ENCODE peak calls at places on chromosomes 4 and X, in eight cellular contexts. U is cardiac muscle cell; C is pancreas; V is CD4-positive, alpha-beta memory T cell; Z is dorsolateral prefrontal cortex; X is substantia nigra; M is CD8-positive, alpha-beta T cell; W is RWPE1. L is an unnamed sample.

GRCh38 chrX:39518451-39519212 is 579.1 kb downstream of the BCOR start:
- DNase-seq in U (peak), C (no peak), V (no peak), Z (no peak), X (peak), M (no peak), W (no peak), L (no peak)

GRCh38 chrX:130091976-130092522 is 18.2 kb downstream of the ELF4 start:
- DNase-seq in U (no peak), C (no peak), V (peak), Z (no peak), X (no peak), M (peak), W (no peak), L (peak)

GRCh38 chrX:20306668-20307067 is 40.0 kb upstream of the RPS6KA3 start:
- DNase-seq in U (no peak), C (no peak), V (no peak), Z (no peak), X (no peak), M (no peak), W (no peak), L (no peak)

GRCh38 chr4:84578540-84579409 is 4.2 kb upstream of the CDS1 start:
- DNase-seq in U (peak), C (no peak), V (peak), Z (no peak), X (no peak), M (no peak), W (peak), L (peak)

GRCh38 chrX:17078031-17078730 is 131.7 kb downstream of the REPS2 start:
- DNase-seq in U (no peak), C (no peak), V (no peak), Z (no peak), X (no peak), M (no peak), W (no peak), L (no peak)

GRCh38 chrX:110432831-110433230 is 74.2 kb downstream of the RTL9 start:
- DNase-seq in U (peak), C (no peak), V (no peak), Z (no peak), X (no peak), M (no peak), W (no peak), L (no peak)

GRCh38 chr4:174154455-174154854 is 129.0 kb downstream of the FBXO8 start:
- DNase-seq in U (no peak), C (no peak), V (no peak), Z (no peak), X (no peak), M (no peak), W (peak), L (peak)

GRCh38 chrX:93673869-93674271 is at the start of gene FAM133A:
- DNase-seq in U (peak), C (no peak), V (no peak), Z (no peak), X (no peak), M (no peak), W (peak), L (peak)

GRCh38 chr4:148955926-148956325 is 513.7 kb upstream of the NR3C2 start:
- DNase-seq in U (no peak), C (no peak), V (no peak), Z (no peak), X (no peak), M (no peak), W (peak), L (no peak)

GRCh38 chr4:98470831-98471230 is 187.6 kb downstream of the TSPAN5 start:
- DNase-seq in U (no peak), C (no peak), V (no peak), Z (no peak), X (no peak), M (no peak), W (no peak), L (no peak)
- H3K27ac ChIP-seq in U (no peak), C (no peak), V (no peak), Z (no peak), X (no peak), M (no peak), W (no peak), L (no peak)

GRCh38 chr4:100797791-100798190 is 280.0 kb upstream of the EMCN start:
- DNase-seq in U (no peak), C (no peak), V (no peak), Z (no peak), X (no peak), M (no peak), W (no peak), L (no peak)
- H3K27ac ChIP-seq in U (no peak), C (no peak), V (no peak), Z (no peak), X (no peak), M (no peak), W (no peak), L (no peak)

DNA sequence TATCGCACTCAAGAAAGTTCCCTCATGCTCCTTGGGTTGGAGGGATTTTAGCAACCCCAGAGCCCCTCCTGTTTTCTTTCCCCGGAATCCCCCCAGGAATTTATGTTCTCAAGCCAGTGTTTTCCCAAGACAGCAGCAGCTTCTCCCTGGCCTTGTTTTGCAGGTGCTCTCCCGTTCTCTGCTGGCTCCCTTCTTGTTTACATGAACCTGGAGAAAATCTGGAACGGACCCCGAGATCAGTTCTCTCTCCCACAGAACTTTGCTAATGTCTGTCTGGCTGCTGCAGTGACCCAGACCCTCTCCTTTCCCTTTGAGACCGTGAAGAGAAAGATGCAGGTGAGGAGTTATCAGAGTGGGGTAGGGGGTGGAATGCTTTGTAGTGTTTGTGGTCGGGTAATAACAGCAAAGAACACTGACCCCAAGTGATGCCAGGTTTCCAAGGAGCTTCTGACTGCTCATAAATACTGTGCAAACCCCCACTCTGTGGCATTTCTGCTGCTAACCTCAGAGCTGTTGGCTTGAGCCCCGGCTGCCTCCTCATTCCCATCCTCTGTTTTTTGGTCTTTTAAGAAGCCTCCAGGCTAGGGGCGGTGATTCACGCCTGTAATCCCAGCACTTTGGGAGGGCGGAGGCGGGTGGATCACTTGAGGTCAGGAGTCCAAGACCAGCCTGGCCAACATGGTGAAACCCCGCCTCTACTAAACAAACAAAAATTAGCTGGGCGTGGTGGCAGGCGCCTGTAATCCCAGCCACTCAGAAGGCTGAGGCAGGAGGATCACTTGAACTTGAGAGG is 11.1 kb downstream of the SLC25A43 start:
- DNase-seq in U (no peak), C (peak), V (no peak), Z (no peak), X (no peak), M (no peak), W (peak), L (peak)
- H3K27ac ChIP-seq in U (no peak), C (no peak), V (no peak), Z (no peak), X (no peak), M (no peak), W (peak), L (peak)

DNA sequence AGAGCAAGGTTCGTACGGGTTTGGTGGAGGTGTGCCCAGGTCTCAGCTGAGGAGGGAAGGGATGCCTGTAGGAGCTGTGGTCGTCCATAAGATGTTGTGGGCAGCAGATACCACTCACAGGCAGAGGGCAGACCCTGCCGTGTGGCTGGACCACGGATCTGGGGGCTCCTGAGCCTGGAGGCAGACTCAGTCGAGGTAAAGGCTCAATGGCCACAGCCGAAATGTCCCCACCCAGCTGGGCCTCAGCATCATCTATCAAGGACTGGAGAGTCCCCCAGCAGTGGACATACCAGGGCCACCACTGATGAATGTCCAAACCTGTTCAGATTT is 98.5 kb downstream of the DHRSX start:
- DNase-seq in U (no peak), C (no peak), V (no peak), Z (no peak), X (no peak), M (no peak), W (no peak), L (no peak)
- H3K27ac ChIP-seq in U (peak), C (peak), V (no peak), Z (no peak), X (no peak), M (no peak), W (peak), L (peak)

DNA sequence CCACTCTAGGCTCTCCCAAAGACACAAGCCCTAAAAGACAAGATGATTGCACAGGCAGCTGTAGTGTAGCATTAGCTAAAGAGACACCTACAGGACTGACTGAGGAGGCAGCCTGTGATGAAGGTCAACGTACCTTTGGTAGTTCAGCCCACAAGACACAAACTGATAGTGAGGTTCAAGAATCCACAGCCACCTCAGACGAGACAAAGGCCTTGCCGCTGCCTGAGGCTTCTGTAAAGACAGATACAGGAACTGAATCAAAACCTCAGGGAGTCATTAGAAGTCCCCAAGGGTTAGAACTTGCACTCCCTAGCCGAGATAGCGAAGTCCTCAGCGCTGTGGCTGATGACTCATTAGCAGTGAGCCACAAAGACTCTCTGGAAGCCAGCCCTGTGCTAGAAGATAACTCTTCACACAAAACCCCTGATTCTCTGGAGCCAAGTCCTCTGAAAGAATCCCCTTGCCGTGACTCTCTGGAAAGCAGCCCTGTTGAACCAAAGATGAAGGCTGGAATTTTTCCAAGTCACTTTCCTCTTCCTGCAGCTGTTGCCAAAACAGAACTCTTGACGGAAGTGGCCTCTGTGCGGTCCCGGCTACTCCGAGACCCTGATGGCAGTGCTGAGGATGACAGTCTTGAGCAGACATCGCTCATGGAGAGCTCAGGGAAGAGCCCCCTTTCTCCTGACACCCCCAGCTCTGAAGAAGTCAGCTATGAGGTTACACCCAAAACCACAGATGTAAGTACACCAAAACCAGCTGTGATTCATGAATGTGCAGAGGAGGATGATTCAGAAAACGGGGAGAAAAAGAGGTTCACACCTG is 306.3 kb downstream of the ANK2 start:
- DNase-seq in U (no peak), C (peak), V (peak), Z (no peak), X (no peak), M (peak), W (peak), L (peak)
- H3K27ac ChIP-seq in U (no peak), C (no peak), V (no peak), Z (peak), X (peak), M (no peak), W (peak), L (peak)

GRCh38 chr4:82785248-82786003 is 13.2 kb downstream of the SCD5 start:
- DNase-seq in U (no peak), C (no peak), V (no peak), Z (no peak), X (no peak), M (no peak), W (peak), L (no peak)

GRCh38 chr4:82784615-82785247 is 13.9 kb downstream of the SCD5 start:
- DNase-seq in U (no peak), C (no peak), V (no peak), Z (no peak), X (no peak), M (no peak), W (no peak), L (no peak)

GRCh38 chr4:82787342-82787741 is 11.3 kb downstream of the SCD5 start:
- DNase-seq in U (no peak), C (no peak), V (no peak), Z (no peak), X (no peak), M (no peak), W (peak), L (no peak)

GRCh38 chr4:82786794-82787193 is 11.8 kb downstream of the SCD5 start:
- DNase-seq in U (no peak), C (no peak), V (no peak), Z (no peak), X (no peak), M (no peak), W (no peak), L (no peak)

GRCh38 chr4:82786004-82786400 is 12.6 kb downstream of the SCD5 start:
- DNase-seq in U (no peak), C (no peak), V (no peak), Z (no peak), X (no peak), M (no peak), W (no peak), L (no peak)
- H3K27ac ChIP-seq in U (no peak), C (no peak), V (no peak), Z (peak), X (peak), M (no peak), W (no peak), L (no peak)

DNA sequence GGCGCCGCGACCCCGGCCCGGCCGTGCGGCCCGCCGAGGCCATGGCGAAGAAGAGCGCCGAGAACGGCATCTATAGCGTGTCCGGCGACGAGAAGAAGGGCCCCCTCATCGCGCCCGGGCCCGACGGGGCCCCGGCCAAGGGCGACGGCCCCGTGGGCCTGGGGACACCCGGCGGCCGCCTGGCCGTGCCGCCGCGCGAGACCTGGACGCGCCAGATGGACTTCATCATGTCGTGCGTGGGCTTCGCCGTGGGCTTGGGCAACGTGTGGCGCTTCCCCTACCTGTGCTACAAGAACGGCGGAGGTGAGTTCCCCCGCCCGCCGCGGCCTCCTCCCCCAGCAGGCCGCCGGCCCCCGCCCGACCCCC is 791 bp downstream of the SLC6A8 start:
- DNase-seq in U (no peak), C (no peak), V (no peak), Z (no peak), X (no peak), M (no peak), W (no peak), L (no peak)
- H3K27ac ChIP-seq in U (no peak), C (no peak), V (no peak), Z (peak), X (peak), M (no peak), W (peak), L (no peak)